ENCODE peak calls at places on chromosomes 12 and 14, in four cellular contexts. A, W, U and R are unnamed samples.

GRCh38 chr12:125140918-125141573 is 75.8 kb downstream of the AACS start:
- DNase-seq in U (no peak), W (no peak), A (no peak), R (no peak)

GRCh38 chr14:71481215-71481614 is 451.0 kb upstream of the RGS6 start:
- DNase-seq in U (no peak), W (no peak), A (no peak), R (no peak)

GRCh38 chr14:33343016-33343415 is 404.3 kb downstream of the NPAS3 start:
- DNase-seq in U (no peak), W (no peak), A (no peak), R (no peak)

GRCh38 chr12:47783821-47784819 is 11.1 kb downstream of the SLC48A1 start:
- DNase-seq in U (no peak), A (no peak), W (no peak), R (no peak)

GRCh38 chr14:89616425-89617141 is 199.6 kb upstream of the FOXN3 start:
- DNase-seq in W (no peak), U (peak), A (peak), R (no peak)

GRCh38 chr12:18468521-18469075 is 207.3 kb downstream of the PIK3C2G start:
- DNase-seq in U (no peak), W (no peak), A (no peak), R (no peak)

GRCh38 chr14:96410119-96410518 is 18.2 kb downstream of the AK7 start:
- DNase-seq in A (no peak), W (no peak), U (no peak), R (no peak)

GRCh38 chr14:91845652-91846051 is 21.7 kb downstream of the TC2N start:
- DNase-seq in W (no peak), U (no peak), A (no peak), R (no peak)

GRCh38 chr12:96343347-96343954 is 56.8 kb downstream of the CDK17 start:
- DNase-seq in U (no peak), W (no peak), A (no peak), R (no peak)

GRCh38 chr12:68971404-68971803 is 38.4 kb upstream of the CPM start:
- DNase-seq in A (no peak), U (no peak), W (no peak), R (no peak)

GRCh38 chr12:85527192-85527591 is 247.2 kb downstream of the ALX1 start:
- DNase-seq in A (no peak), W (no peak), U (no peak), R (no peak)

GRCh38 chr14:61524211-61524806 is 171.0 kb upstream of the HIF1A start:
- DNase-seq in W (no peak), A (no peak), U (no peak), R (peak)

GRCh38 chr12:96274331-96274730 is 80.2 kb downstream of the ELK3 start:
- DNase-seq in U (no peak), W (no peak), A (no peak), R (no peak)